ENCODE peak calls at places on chromosomes 4 and X, in seven cellular contexts. X is breast epithelium, G is endothelial cell of umbilical vein, B is GM12878, I is sigmoid colon, D is spleen, V is upper lobe of left lung. T is an unnamed sample.

GRCh38 chrX:18887177-18887820 is 96.6 kb downstream of the PHKA2 start:
- DNase-seq in X (no peak), G (no peak), B (no peak), D (peak), I (peak), V (peak), T (no peak)

GRCh38 chrX:9940397-9940796 is 26.8 kb upstream of the CLDN34 start:
- DNase-seq in D (no peak), I (no peak), G (peak), V (no peak), X (no peak), B (no peak), T (no peak)

GRCh38 chr4:109046549-109047171 is 255.8 kb downstream of the COL25A1 start:
- DNase-seq in D (no peak), X (no peak), B (no peak), V (no peak), I (no peak), G (peak), T (no peak)

GRCh38 chrX:73913580-73913979 is 350.6 kb downstream of the CHIC1 start:
- DNase-seq in V (no peak), I (no peak), D (no peak), B (no peak), X (no peak), G (peak), T (no peak)

GRCh38 chrX:15157624-15158023 is 112.3 kb downstream of the ASB9 start:
- DNase-seq in X (no peak), D (no peak), G (no peak), V (no peak), B (no peak), I (no peak), T (no peak)

GRCh38 chr4:148813289-148813688 is 371.1 kb upstream of the NR3C2 start:
- DNase-seq in G (no peak), I (no peak), X (no peak), D (no peak), V (no peak), B (no peak), T (no peak)

GRCh38 chr4:42326040-42326439 is 71.2 kb upstream of the SHISA3 start:
- DNase-seq in G (no peak), D (no peak), B (no peak), V (no peak), X (no peak), I (peak), T (no peak)

GRCh38 chr4:174332741-174333493 is 49.2 kb downstream of the CEP44 start:
- DNase-seq in I (no peak), D (no peak), B (no peak), V (no peak), X (no peak), G (no peak), T (no peak)

GRCh38 chrX:14899607-14900006 is 26.4 kb downstream of the MOSPD2 start:
- DNase-seq in X (no peak), B (no peak), I (no peak), G (peak), D (no peak), V (no peak), T (no peak)

GRCh38 chrX:119502727-119503483 is 34.7 kb downstream of the SLC25A5 start:
- DNase-seq in D (no peak), X (peak), I (peak), V (no peak), B (no peak), G (peak), T (peak)

GRCh38 chr4:153159728-153160221 is 44.5 kb upstream of the TRIM2 start:
- DNase-seq in D (no peak), G (peak), X (no peak), V (no peak), I (no peak), B (no peak), T (no peak)

GRCh38 chr4:13530823-13531608 is 13.3 kb downstream of the NKX3-2 start:
- DNase-seq in D (no peak), X (no peak), G (no peak), I (peak), V (no peak), B (no peak), T (no peak)

GRCh38 chrX:139826065-139827044 is 106.5 kb downstream of the ATP11C start:
- DNase-seq in V (no peak), D (no peak), I (no peak), X (no peak), G (peak), B (no peak), T (no peak)

GRCh38 chr4:53932784-53933183 is 131.6 kb downstream of the CHIC2 start:
- DNase-seq in B (no peak), V (no peak), X (peak), I (no peak), G (peak), D (no peak), T (no peak)

GRCh38 chr4:109649872-109650271 is 53.4 kb downstream of the CASP6 start:
- DNase-seq in B (peak), G (no peak), I (no peak), V (no peak), X (no peak), D (no peak), T (no peak)

GRCh38 chr4:155033604-155034003 is 174.8 kb upstream of the NPY2R start:
- DNase-seq in V (no peak), X (no peak), B (no peak), G (no peak), D (no peak), I (no peak), T (no peak)

GRCh38 chr4:87525636-87526035 is 3.5 kb downstream of the SPARCL1 start:
- DNase-seq in B (no peak), V (no peak), D (no peak), G (no peak), X (no peak), I (peak), T (no peak)

GRCh38 chrX:1400049-1400448 is 8.1 kb upstream of the SLC25A6 start:
- DNase-seq in V (no peak), G (no peak), I (peak), X (no peak), B (no peak), D (peak), T (peak)

GRCh38 chr4:62948108-62948507 is 1461.1 kb downstream of the TECRL start:
- DNase-seq in B (no peak), G (no peak), X (no peak), D (no peak), I (no peak), V (no peak), T (no peak)

GRCh38 chr4:114600672-114601071 is 2.1 kb downstream of the UGT8 start:
- DNase-seq in V (no peak), B (no peak), G (no peak), I (no peak), D (no peak), X (no peak), T (no peak)

GRCh38 chr4:130233377-130234047 is 1137.6 kb downstream of the C4orf33 start:
- DNase-seq in V (no peak), X (no peak), I (no peak), B (peak), G (no peak), D (no peak), T (no peak)

GRCh38 chrX:47658301-47658683 is 688 bp downstream of the UXT start:
- DNase-seq in D (no peak), I (no peak), B (no peak), V (no peak), X (no peak), G (no peak), T (no peak)

GRCh38 chrX:47664737-47665136 is 5.8 kb upstream of the UXT start:
- DNase-seq in G (no peak), I (no peak), B (no peak), V (no peak), X (no peak), D (no peak), T (no peak)

GRCh38 chrX:47661539-47661938 is 2.6 kb upstream of the UXT start:
- DNase-seq in B (no peak), I (no peak), G (no peak), X (no peak), V (no peak), D (no peak), T (no peak)

GRCh38 chrX:47662144-47662657 is 3.2 kb upstream of the UXT start:
- DNase-seq in D (no peak), I (no peak), B (no peak), X (no peak), V (no peak), G (no peak), T (no peak)

DNA sequence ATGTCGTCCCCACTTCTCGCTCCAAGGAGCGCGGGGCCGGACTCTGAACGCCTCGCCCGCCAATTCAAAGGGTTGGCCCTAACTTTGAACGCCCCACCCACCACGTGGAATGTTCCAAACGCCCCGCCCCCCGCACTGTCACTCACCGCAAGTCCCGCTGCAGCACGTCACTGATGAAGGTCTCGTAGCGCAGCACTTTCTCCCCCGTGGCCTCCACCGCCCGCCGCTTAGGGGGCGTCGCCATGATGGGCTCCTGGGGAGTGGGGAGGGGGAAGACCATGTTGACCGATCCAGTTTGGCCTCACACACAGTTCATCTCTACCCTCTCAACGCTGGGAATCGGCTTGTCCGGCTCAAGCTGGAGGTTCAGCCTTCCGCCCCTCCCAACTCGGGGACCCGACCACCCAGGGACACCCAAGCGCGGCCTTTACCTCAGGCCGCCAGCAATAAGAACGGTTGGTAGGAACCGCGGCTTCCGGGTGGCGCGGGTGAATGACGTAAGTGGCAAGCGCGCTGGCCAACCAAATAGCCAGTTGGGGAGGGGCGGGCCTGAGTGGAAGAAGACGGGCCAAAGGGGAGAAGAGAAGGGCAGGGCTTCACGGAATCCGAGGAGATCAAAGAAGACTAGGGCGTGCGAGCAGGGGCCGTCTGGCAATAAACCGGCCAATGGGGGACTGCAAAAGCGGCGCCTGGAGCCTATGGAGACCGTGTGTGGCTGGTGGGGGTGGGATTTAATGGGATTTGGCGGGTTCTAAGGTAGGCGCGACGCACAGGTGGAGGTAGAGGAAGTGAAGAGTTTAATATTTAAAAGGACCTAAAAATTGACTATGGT is at the start of gene UXT:
- DNase-seq in B (peak), D (peak), G (peak), X (peak), I (peak), V (peak), T (peak)
- H3K4me3 ChIP-seq in B (peak), D (peak), G (peak), X (peak), I (peak), V (peak), T (peak)

GRCh38 chr4:177579649-177580048 is 137.4 kb upstream of the AGA start:
- DNase-seq in B (no peak), G (no peak), D (no peak), V (no peak), X (no peak), I (no peak), T (no peak)
- TF ChIP-seq CTCF in B (no peak), G (no peak), D (no peak), V (no peak), X (no peak), I (no peak), T (no peak)

GRCh38 chrX:7147431-7147977 is at the start of gene STS:
- DNase-seq in B (no peak), D (peak), I (peak), V (no peak), X (peak), G (peak), T (peak)

GRCh38 chrX:7145454-7145853 is 2.1 kb upstream of the STS start:
- DNase-seq in G (peak), V (no peak), X (no peak), I (no peak), D (no peak), B (no peak), T (no peak)

GRCh38 chrX:7147978-7148824 is at the start of gene PUDP:
- DNase-seq in V (peak), X (peak), D (peak), B (no peak), G (peak), I (peak), T (peak)

GRCh38 chrX:7146026-7146702 is 1.3 kb upstream of the STS start:
- DNase-seq in I (no peak), D (no peak), X (no peak), B (no peak), V (no peak), G (no peak), T (no peak)

GRCh38 chrX:7146703-7147430 is 645 bp upstream of the STS start:
- DNase-seq in V (no peak), X (no peak), D (no peak), B (no peak), I (peak), G (no peak), T (no peak)
- TF ChIP-seq POLR2AphosphoS5 in V (no peak), X (no peak), D (no peak), B (no peak), I (no peak), G (no peak), T (no peak)

GRCh38 chrX:375181-376036 is 11.3 kb downstream of the PPP2R3B start:
- DNase-seq in X (no peak), B (no peak), I (no peak), V (no peak), G (no peak), D (peak), T (no peak)

GRCh38 chrX:374566-374965 is 12.1 kb downstream of the PPP2R3B start:
- DNase-seq in D (peak), B (no peak), G (no peak), V (no peak), X (no peak), I (no peak), T (no peak)

GRCh38 chrX:372856-373640 is 13.7 kb downstream of the PPP2R3B start:
- DNase-seq in B (no peak), X (no peak), V (peak), G (no peak), I (no peak), D (peak), T (no peak)

GRCh38 chrX:373641-374471 is 12.9 kb downstream of the PPP2R3B start:
- DNase-seq in I (no peak), X (no peak), B (no peak), D (peak), G (peak), V (peak), T (no peak)

GRCh38 chrX:378443-378842 is 8.3 kb downstream of the PPP2R3B start:
- DNase-seq in X (no peak), G (no peak), D (peak), V (no peak), B (no peak), I (no peak), T (no peak)
- H3K4me3 ChIP-seq in X (no peak), G (no peak), D (no peak), V (no peak), B (no peak), I (no peak), T (no peak)

GRCh38 chr4:140395668-140396067 is 22.2 kb downstream of the SCOC start:
- DNase-seq in D (no peak), V (no peak), B (no peak), G (no peak), I (no peak), X (no peak), T (no peak)
- TF ChIP-seq CTCF in D (no peak), V (no peak), B (no peak), G (no peak), I (no peak), X (no peak), T (no peak)

DNA sequence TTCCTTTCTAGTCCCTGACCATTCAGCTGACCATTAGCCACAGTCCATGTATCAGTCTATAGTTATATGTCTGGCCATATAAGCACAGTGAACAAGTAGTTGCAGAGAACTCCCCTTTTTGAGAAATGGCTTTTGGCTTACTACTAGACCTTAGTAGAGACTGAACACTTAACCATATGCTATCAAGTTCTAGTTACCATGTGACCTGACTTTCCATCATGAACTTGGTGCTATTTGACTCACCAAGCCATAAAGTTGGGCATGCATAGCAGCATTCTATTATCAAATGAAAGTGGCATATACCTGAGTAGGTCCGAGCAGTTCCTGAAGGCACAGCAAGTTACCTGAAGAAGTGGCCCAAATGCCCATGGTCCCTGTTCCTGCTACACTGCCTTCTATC is 74.5 kb upstream of the IL2 start:
- DNase-seq in X (no peak), G (no peak), D (no peak), B (no peak), V (no peak), I (no peak), T (no peak)
- TF ChIP-seq POLR2AphosphoS5 in X (no peak), G (no peak), D (no peak), B (no peak), V (no peak), I (no peak), T (no peak)

GRCh38 chr4:118680808-118681207 is 4.4 kb upstream of the METTL14 start:
- DNase-seq in I (no peak), G (no peak), V (no peak), X (no peak), D (no peak), B (no peak), T (no peak)

GRCh38 chr4:118684873-118685811 is at the start of gene METTL14:
- DNase-seq in D (peak), I (peak), V (peak), X (peak), B (peak), G (peak), T (peak)

GRCh38 chr4:118682928-118683327 is 2.3 kb upstream of the METTL14 start:
- DNase-seq in B (no peak), X (no peak), I (no peak), D (no peak), V (no peak), G (no peak), T (no peak)

DNA sequence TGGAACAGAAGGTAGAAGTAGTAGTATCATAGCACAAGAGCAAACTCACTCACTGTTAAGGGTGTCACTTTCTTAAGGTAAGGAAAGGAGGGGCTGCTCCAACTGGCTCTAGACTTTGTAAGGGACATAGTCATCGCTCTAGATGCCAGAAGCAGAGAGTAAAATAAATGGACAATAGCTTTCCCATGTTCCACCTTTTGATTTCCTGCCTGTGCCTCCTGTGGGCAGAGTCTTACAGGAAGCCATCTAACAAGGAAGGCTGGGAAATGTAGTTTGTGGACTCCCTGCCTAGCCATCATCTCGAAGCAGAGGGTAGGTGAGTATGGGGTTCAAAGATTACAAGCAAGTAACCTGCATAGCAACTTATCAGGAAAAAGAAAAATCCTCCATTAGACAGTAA is 1.7 kb upstream of the METTL14 start:
- DNase-seq in V (no peak), D (no peak), B (no peak), I (no peak), X (no peak), G (no peak), T (no peak)
- H3K4me3 ChIP-seq in V (no peak), D (no peak), B (no peak), I (no peak), X (no peak), G (no peak), T (no peak)

DNA sequence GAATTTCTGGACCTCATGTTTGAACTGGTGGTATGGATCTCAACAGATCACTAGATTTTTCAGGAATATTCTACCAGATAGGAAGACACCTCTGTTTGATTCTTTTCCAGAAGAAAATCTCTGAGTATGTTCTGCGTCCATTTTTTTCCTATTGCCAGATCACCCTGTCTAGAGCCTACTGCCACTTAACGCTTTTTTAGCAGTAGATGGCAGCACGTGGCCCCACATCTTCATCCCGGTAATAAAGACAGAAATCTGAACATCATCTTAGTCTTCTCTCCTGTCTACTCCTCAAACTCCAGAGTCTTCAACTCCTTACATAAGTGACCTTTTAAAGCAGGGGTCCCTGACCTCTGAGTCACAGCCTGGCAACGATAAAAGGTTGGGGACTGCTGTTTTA is 184.7 kb downstream of the TMA16 start:
- DNase-seq in D (no peak), V (no peak), G (no peak), B (no peak), I (no peak), X (no peak), T (no peak)
- TF ChIP-seq CTCF in D (peak), V (no peak), G (no peak), B (peak), I (no peak), X (no peak), T (no peak)

DNA sequence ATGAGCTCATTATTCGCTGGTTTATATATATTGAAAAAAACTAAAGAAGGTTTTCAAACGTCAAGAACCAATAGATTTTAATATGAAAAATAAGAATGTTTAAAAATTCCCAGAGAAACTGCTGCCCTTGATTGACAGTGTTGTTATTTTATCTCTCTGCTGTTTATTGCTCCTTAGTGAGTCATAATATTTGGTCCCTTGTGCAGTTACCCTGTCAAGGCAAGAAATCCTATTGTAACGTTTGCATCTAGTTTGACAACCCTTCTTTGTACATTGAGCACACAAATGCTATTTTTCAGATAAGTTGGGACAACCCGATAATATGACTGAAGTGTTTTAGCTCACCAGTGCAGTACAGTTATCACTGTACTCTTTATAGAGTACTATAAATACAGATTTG is 349.4 kb downstream of the CCSER1 start:
- DNase-seq in B (no peak), V (no peak), X (no peak), D (no peak), I (no peak), G (no peak), T (no peak)
- TF ChIP-seq POLR2AphosphoS5 in B (no peak), V (no peak), X (no peak), D (no peak), I (no peak), G (no peak), T (no peak)

T was measured in suprapubic skin.